ENCODE peak calls at places on chromosomes 16 and 17, in eight cellular contexts. E, P, L, R, U, H, O and A are unnamed samples.

GRCh38 chr17:7184091-7184488 is 4.9 kb upstream of the ASGR1 start:
- DNase-seq in E (no peak), P (no peak), L (no peak), R (no peak), U (no peak), H (peak), O (no peak), A (no peak)

GRCh38 chr16:8718753-8719386 is 44.5 kb downstream of the ABAT start:
- DNase-seq in E (no peak), P (no peak), L (no peak), R (peak), U (no peak), H (no peak), O (no peak), A (no peak)

GRCh38 chr16:2520097-2520783 is at the start of gene AMDHD2:
- DNase-seq in E (peak), P (peak), L (peak), R (peak), U (peak), H (peak), O (peak), A (peak)

GRCh38 chr17:75067856-75068255 is 19.9 kb upstream of the SLC16A5 start:
- DNase-seq in E (no peak), P (peak), L (no peak), R (peak), U (no peak), H (peak), O (no peak), A (no peak)

GRCh38 chr17:10556301-10557005 is 7.0 kb upstream of the MYH2 start:
- DNase-seq in E (no peak), P (no peak), L (no peak), R (no peak), U (no peak), H (no peak), O (no peak), A (no peak)

GRCh38 chr16:69003500-69003899 is 102.0 kb upstream of the HAS3 start:
- DNase-seq in E (no peak), P (no peak), L (no peak), R (no peak), U (no peak), H (no peak), O (no peak), A (no peak)

GRCh38 chr17:43517615-43518386 is 28.3 kb downstream of the ETV4 start:
- DNase-seq in E (no peak), P (no peak), L (peak), R (peak), U (no peak), H (no peak), O (no peak), A (peak)

GRCh38 chr16:85757341-85757822 is 6.5 kb upstream of the C16orf74 start:
- DNase-seq in E (no peak), P (no peak), L (no peak), R (peak), U (no peak), H (no peak), O (no peak), A (no peak)

GRCh38 chr17:549197-550040 is 165.2 kb downstream of the VPS53 start:
- DNase-seq in E (no peak), P (no peak), L (no peak), R (peak), U (no peak), H (no peak), O (no peak), A (no peak)

GRCh38 chr17:17921192-17922082 is 50.8 kb downstream of the TOM1L2 start:
- DNase-seq in E (no peak), P (no peak), L (no peak), R (peak), U (no peak), H (no peak), O (no peak), A (no peak)

GRCh38 chr17:36721560-36722120 is 120.3 kb downstream of the MRM1 start:
- DNase-seq in E (no peak), P (peak), L (no peak), R (no peak), U (peak), H (no peak), O (no peak), A (no peak)

GRCh38 chr16:86293897-86294296 is 216.4 kb upstream of the FOXF1 start:
- DNase-seq in E (no peak), P (no peak), L (no peak), R (no peak), U (no peak), H (no peak), O (no peak), A (no peak)

GRCh38 chr16:73848993-73849392 is 447.6 kb upstream of the PSMD7 start:
- DNase-seq in E (no peak), P (no peak), L (no peak), R (no peak), U (no peak), H (no peak), O (no peak), A (no peak)

GRCh38 chr17:72466199-72466598 is 345.4 kb downstream of the SOX9 start:
- DNase-seq in E (no peak), P (no peak), L (peak), R (peak), U (no peak), H (no peak), O (no peak), A (peak)

GRCh38 chr16:84271037-84271436 is 23.6 kb upstream of the WFDC1 start:
- DNase-seq in E (no peak), P (no peak), L (no peak), R (no peak), U (no peak), H (no peak), O (no peak), A (no peak)

GRCh38 chr17:12664894-12665262 is 812 bp upstream of the MYOCD start:
- DNase-seq in E (no peak), P (no peak), L (no peak), R (peak), U (no peak), H (no peak), O (no peak), A (no peak)

GRCh38 chr17:48484256-48484655 is 46.6 kb downstream of the HOXB1 start:
- DNase-seq in E (no peak), P (no peak), L (no peak), R (peak), U (no peak), H (no peak), O (no peak), A (no peak)

GRCh38 chr17:35129973-35130351 is 8.5 kb downstream of the FNDC8 start:
- DNase-seq in E (no peak), P (no peak), L (no peak), R (no peak), U (no peak), H (no peak), O (no peak), A (no peak)

GRCh38 chr16:12735805-12736204 is 67.9 kb downstream of the CPPED1 start:
- DNase-seq in E (no peak), P (no peak), L (no peak), R (no peak), U (no peak), H (no peak), O (no peak), A (no peak)

GRCh38 chr16:88331989-88332920 is 50.5 kb upstream of the ZNF469 start:
- DNase-seq in E (no peak), P (no peak), L (peak), R (peak), U (no peak), H (peak), O (no peak), A (no peak)